ENCODE peak calls at places on chromosomes 12 and 14, in seven cellular contexts. H, Z, S, P, Y, I and O are unnamed samples.

GRCh38 chr14:102049258-102050025 is 37.4 kb downstream of the HSP90AA1 start:
- DNase-seq in H (no peak), P (no peak), I (no peak), S (no peak), Y (no peak), Z (no peak), O (no peak)

GRCh38 chr12:97595423-97595822 is 132.8 kb downstream of the RMST start:
- DNase-seq in P (no peak), S (no peak), I (no peak), H (no peak), Y (no peak), Z (no peak), O (no peak)

GRCh38 chr14:33165144-33165925 is 226.7 kb downstream of the NPAS3 start:
- DNase-seq in Y (no peak), P (no peak), Z (no peak), S (no peak), I (no peak), H (no peak), O (no peak)

GRCh38 chr12:52539024-52539820 is 13.7 kb downstream of the KRT71 start:
- DNase-seq in S (no peak), H (no peak), Z (no peak), Y (peak), P (no peak), I (no peak), O (peak)

GRCh38 chr14:94601961-94602391 is 10.2 kb upstream of the SERPINA3 start:
- DNase-seq in Z (no peak), H (no peak), P (peak), Y (peak), I (no peak), S (no peak), O (peak)

GRCh38 chr12:118680361-118680963 is 300.9 kb upstream of the SRRM4 start:
- DNase-seq in P (no peak), I (no peak), Y (no peak), H (no peak), S (no peak), Z (no peak), O (no peak)

GRCh38 chr12:112796067-112796466 is 4.5 kb downstream of the RPH3A start:
- DNase-seq in Y (no peak), S (no peak), P (no peak), H (no peak), Z (no peak), I (no peak), O (no peak)

GRCh38 chr12:3967556-3968160 is 94.5 kb upstream of the PARP11 start:
- DNase-seq in I (no peak), P (no peak), H (no peak), Y (no peak), Z (no peak), S (no peak), O (no peak)

GRCh38 chr12:53060721-53061276 is 10.9 kb downstream of the TNS2 start:
- DNase-seq in Y (no peak), Z (no peak), I (no peak), S (no peak), P (peak), H (no peak), O (no peak)

GRCh38 chr12:127148318-127148717 is 1118.7 kb upstream of the TMEM132C start:
- DNase-seq in Z (no peak), Y (no peak), S (no peak), H (no peak), I (no peak), P (no peak), O (no peak)

GRCh38 chr14:58955294-58955821 is 233.1 kb upstream of the DAAM1 start:
- DNase-seq in I (no peak), Y (peak), H (peak), P (no peak), Z (no peak), S (no peak), O (no peak)

GRCh38 chr14:60510976-60511599 is 2.1 kb downstream of the SIX6 start:
- DNase-seq in S (no peak), H (no peak), Y (no peak), P (no peak), Z (no peak), I (no peak), O (no peak)

GRCh38 chr14:86574026-86574777 is 1044.3 kb downstream of the FLRT2 start:
- DNase-seq in Z (no peak), Y (peak), H (no peak), S (no peak), I (no peak), P (no peak), O (no peak)

GRCh38 chr14:52333823-52334657 is 19.9 kb downstream of the PTGER2 start:
- DNase-seq in I (no peak), P (no peak), Y (no peak), S (no peak), Z (no peak), H (no peak), O (no peak)

GRCh38 chr14:85960781-85961180 is 430.8 kb downstream of the FLRT2 start:
- DNase-seq in Z (no peak), Y (no peak), I (no peak), P (no peak), S (no peak), H (no peak), O (no peak)

GRCh38 chr12:58907326-58907855 is 12.9 kb downstream of the LRIG3 start:
- DNase-seq in H (no peak), Z (no peak), Y (peak), S (no peak), I (no peak), P (no peak), O (no peak)

GRCh38 chr14:65287264-65288131 is 125.0 kb upstream of the FUT8 start:
- DNase-seq in H (no peak), Z (no peak), I (no peak), P (no peak), S (peak), Y (no peak), O (no peak)

GRCh38 chr12:57864811-57865751 is 18.6 kb upstream of the CTDSP2 start:
- DNase-seq in I (peak), Y (peak), S (no peak), H (no peak), Z (no peak), P (peak), O (peak)

GRCh38 chr14:72664651-72665050 is 229.2 kb downstream of the DPF3 start:
- DNase-seq in I (no peak), Y (no peak), H (no peak), P (no peak), S (no peak), Z (no peak), O (no peak)